ENCODE peak calls at places on chromosome 17, in four cellular contexts. C is GM12878, S is GM12891, I is K562. Z is an unnamed sample.

GRCh38 chr17:17088104-17088485 is 45.8 kb downstream of the MPRIP start:
- DNase-seq in C (no peak), S (no peak), I (peak; percentile 62), Z (no peak)

GRCh38 chr17:78343433-78344201 is 16.3 kb downstream of the SOCS3 start:
- DNase-seq in C (no peak), S (no peak), I (no peak), Z (peak; percentile 60)

GRCh38 chr17:59466943-59467801 is 98.2 kb upstream of the DHX40 start:
- DNase-seq in C (no peak), S (no peak), I (no peak), Z (no peak)

GRCh38 chr17:69567130-69567529 is 152.6 kb downstream of the MAP2K6 start:
- DNase-seq in C (no peak), S (no peak), I (no peak), Z (no peak)

GRCh38 chr17:35086931-35087573 is 23.5 kb upstream of the RFFL start:
- DNase-seq in C (no peak), S (no peak), I (no peak), Z (no peak)

GRCh38 chr17:81466564-81467472 is 45.8 kb downstream of the ACTG1 start:
- DNase-seq in C (no peak), S (no peak), I (no peak), Z (no peak)

GRCh38 chr17:73091770-73092517 is 544 bp downstream of the SLC39A11 start:
- DNase-seq in C (no peak), S (no peak), I (peak; percentile 64), Z (no peak)

GRCh38 chr17:43314582-43314981 is 80.8 kb upstream of the RNU2-1 start:
- DNase-seq in C (no peak), S (no peak), I (no peak), Z (no peak)

GRCh38 chr17:77312786-77313599 is 172.2 kb downstream of the SEC14L1 start:
- DNase-seq in C (no peak), S (no peak), I (no peak), Z (no peak)

GRCh38 chr17:9676742-9677387 is 31.5 kb downstream of the USP43 start:
- DNase-seq in C (peak; percentile 9), S (no peak), I (no peak), Z (no peak)

GRCh38 chr17:64707077-64707591 is 45.0 kb upstream of the SMURF2 start:
- DNase-seq in C (no peak), S (no peak), I (no peak), Z (no peak)

GRCh38 chr17:4582691-4583090 is 1.6 kb upstream of the SMTNL2 start:
- DNase-seq in C (no peak), S (no peak), I (no peak), Z (no peak)

GRCh38 chr17:69733171-69734014 is 318.9 kb downstream of the MAP2K6 start:
- DNase-seq in C (no peak), S (no peak), I (no peak), Z (no peak)

GRCh38 chr17:68993112-68993511 is 37.9 kb upstream of the ABCA8 start:
- DNase-seq in C (no peak), S (no peak), I (no peak), Z (no peak)

GRCh38 chr17:19579867-19580565 is 46.4 kb downstream of the SLC47A1 start:
- DNase-seq in C (no peak), S (peak; percentile 46), I (no peak), Z (no peak)

GRCh38 chr17:81401727-81402529 is 6.7 kb downstream of the BAHCC1 start:
- DNase-seq in C (no peak), S (no peak), I (peak; percentile 53), Z (no peak)

GRCh38 chr17:28318759-28319660 is at the start of gene TMEM97:
- DNase-seq in C (peak; percentile 87), S (peak; percentile 93), I (peak; percentile 96), Z (peak; percentile 94)

GRCh38 chr17:35731932-35732805 is 730 bp downstream of the RASL10B start:
- DNase-seq in C (no peak), S (no peak), I (no peak), Z (no peak)

DNA sequence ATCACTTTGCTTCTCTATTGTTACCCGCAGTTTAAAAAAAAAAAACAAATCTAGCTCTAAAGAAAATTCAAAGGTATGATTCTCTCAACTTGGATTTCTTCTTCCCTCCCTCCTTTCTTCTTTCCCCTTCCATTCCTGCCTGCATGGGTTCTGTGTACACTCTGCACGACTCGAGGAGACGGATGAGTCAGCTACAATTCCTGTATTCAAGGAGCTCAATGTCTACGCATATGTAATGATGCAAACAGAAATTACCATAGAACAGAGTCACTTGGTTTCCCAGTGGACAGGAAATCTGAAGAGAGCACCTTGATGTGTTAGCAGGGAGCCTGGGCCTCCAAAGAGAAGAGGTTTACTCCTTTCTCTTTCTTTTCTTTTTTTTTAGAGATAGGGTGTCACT is 92.3 kb downstream of the VPS53 start:
- DNase-seq in C (no peak), S (no peak), I (no peak), Z (no peak)
- TF ChIP-seq TAF1 in C (no peak), S (no peak), I (no peak), Z (no peak)

GRCh38 chr17:58402679-58403078 is 14.7 kb downstream of the RNF43 start:
- DNase-seq in C (no peak), S (no peak), I (no peak), Z (no peak)
- TF ChIP-seq POLR2A in C (no peak), S (no peak), I (no peak), Z (no peak)

GRCh38 chr17:75073618-75074047 is 14.1 kb upstream of the SLC16A5 start:
- DNase-seq in C (no peak), S (no peak), I (no peak), Z (no peak)

GRCh38 chr17:75065562-75066151 is 18.6 kb downstream of the KCTD2 start:
- DNase-seq in C (no peak), S (no peak), I (no peak), Z (no peak)

GRCh38 chr17:75067856-75068255 is 19.9 kb upstream of the SLC16A5 start:
- DNase-seq in C (no peak), S (no peak), I (no peak), Z (no peak)

GRCh38 chr17:75068750-75069149 is 19.0 kb upstream of the SLC16A5 start:
- DNase-seq in C (no peak), S (no peak), I (no peak), Z (no peak)

DNA sequence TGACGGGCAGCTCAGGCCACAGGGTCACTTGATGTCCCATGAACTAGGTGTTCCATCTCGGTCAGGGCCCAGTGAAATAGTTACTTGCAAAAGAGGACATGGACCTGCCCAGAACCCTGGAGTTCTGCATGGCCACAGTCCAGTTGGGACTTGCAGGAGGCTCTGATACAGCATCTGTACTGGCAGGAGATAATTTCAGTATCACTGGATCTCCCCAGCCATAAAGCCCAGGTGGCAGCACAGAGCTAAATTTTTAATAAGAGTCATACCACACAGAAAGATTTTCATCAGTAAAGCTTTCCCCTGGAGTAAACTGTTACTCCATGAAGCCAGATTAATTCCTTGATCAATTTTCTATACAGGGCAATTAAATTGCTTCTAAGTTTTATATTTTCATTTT is 18.0 kb upstream of the SLC16A5 start:
- DNase-seq in C (no peak), S (no peak), I (no peak), Z (peak; percentile 13)
- TF ChIP-seq TAF1 in C (no peak), S (no peak), I (no peak), Z (no peak)

GRCh38 chr17:8383143-8383974 is at the start of gene RPL26:
- DNase-seq in C (peak; percentile 95), S (peak; percentile 94), I (peak; percentile 83), Z (peak; percentile 91)
- TF ChIP-seq POLR2A in C (peak; percentile 96), S (peak; percentile 99), I (no peak), Z (peak; percentile 99)

GRCh38 chr17:67491009-67491677 is 114.1 kb downstream of the PITPNC1 start:
- DNase-seq in C (no peak), S (no peak), I (no peak), Z (no peak)
- TF ChIP-seq TAF1 in C (no peak), S (no peak), I (no peak), Z (no peak)

GRCh38 chr17:7710341-7710740 is 5.3 kb downstream of the EFNB3 start:
- DNase-seq in C (no peak), S (no peak), I (no peak), Z (no peak)
- TF ChIP-seq POLR2A in C (no peak), S (no peak), I (no peak), Z (no peak)

GRCh38 chr17:44314869-44315661 is 6.7 kb downstream of the RUNDC3A start:
- DNase-seq in C (no peak), S (peak; percentile 83), I (peak; percentile 62), Z (peak; percentile 80)
- TF ChIP-seq TAF1 in C (no peak), S (no peak), I (no peak), Z (no peak)

DNA sequence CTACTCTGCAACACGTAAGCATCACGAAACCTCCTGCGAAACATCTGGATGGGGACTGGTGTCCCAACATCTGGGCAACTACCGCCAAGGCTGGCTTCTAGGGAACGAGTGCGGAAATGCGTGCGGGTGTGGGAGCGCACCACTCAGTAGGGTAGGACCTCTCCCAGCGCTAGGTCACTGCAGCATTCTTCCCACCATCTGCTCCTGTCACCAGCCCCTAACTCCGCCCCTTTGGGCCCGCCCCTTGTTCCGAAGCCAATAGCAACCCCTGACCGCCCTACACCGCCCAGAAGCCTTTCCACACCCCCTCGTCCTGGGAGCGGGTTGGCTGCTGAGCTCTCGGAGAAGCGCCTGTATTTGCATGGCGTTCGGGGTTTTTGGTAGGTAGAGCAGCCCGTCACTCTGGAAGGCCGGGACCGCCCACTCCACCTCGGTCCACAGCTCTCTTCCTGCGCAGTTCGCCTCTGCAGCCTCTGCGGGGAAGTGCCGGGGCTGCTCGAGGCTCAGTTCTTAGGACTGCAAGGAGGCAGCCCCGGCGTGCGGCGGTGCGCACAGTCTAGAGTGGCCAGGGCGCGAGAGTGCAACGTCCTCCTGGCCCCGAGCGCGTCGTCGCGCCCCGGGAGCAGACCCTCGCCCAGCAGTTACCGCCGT is at the start of gene HS3ST3B1:
- DNase-seq in C (no peak), S (peak; percentile 84), I (peak; percentile 92), Z (peak; percentile 86)
- TF ChIP-seq POLR2A in C (peak; percentile 58), S (no peak), I (peak; percentile 86), Z (peak; percentile 79)

Z was measured in GM12892.